ENCODE peak calls at places on chromosomes 1 and 21, in four cellular contexts. One of them, this sample, is unnamed.

GRCh38 chr1:214224605-214225354 is 56.2 kb upstream of the SMYD2 start:
- DNase-seq in COLO829: no peak
- DNase-seq in SK-N-DZ: no peak
- DNase-seq in GDM1: no peak
- DNase-seq in this sample: no peak

GRCh38 chr1:18581420-18581880 is 49.2 kb upstream of the PAX7 start:
- DNase-seq in COLO829: peak
- DNase-seq in GDM1: peak
- DNase-seq in SK-N-DZ: peak
- DNase-seq in this sample: peak

GRCh38 chr1:110872745-110873435 is at the start of gene CD53:
- DNase-seq in GDM1: peak
- DNase-seq in SK-N-DZ: no peak
- DNase-seq in COLO829: no peak
- DNase-seq in this sample: no peak

GRCh38 chr1:205528887-205529825 is 24.7 kb downstream of the CDK18 start:
- DNase-seq in GDM1: peak
- DNase-seq in COLO829: peak
- DNase-seq in SK-N-DZ: peak
- DNase-seq in this sample: peak

GRCh38 chr1:73401666-73402065 is 796.3 kb downstream of the LRRIQ3 start:
- DNase-seq in COLO829: no peak
- DNase-seq in SK-N-DZ: no peak
- DNase-seq in GDM1: no peak
- DNase-seq in this sample: peak

GRCh38 chr1:66436378-66437135 is 97.4 kb upstream of the SGIP1 start:
- DNase-seq in GDM1: peak
- DNase-seq in COLO829: peak
- DNase-seq in SK-N-DZ: no peak
- DNase-seq in this sample: peak

GRCh38 chr1:44261475-44261853 is 48.2 kb downstream of the DMAP1 start:
- DNase-seq in SK-N-DZ: no peak
- DNase-seq in GDM1: no peak
- DNase-seq in COLO829: no peak
- DNase-seq in this sample: no peak

GRCh38 chr21:29181799-29182470 is 51.5 kb downstream of the MAP3K7CL start:
- DNase-seq in SK-N-DZ: no peak
- DNase-seq in COLO829: peak
- DNase-seq in GDM1: no peak
- DNase-seq in this sample: peak

GRCh38 chr1:193437785-193438184 is 251.4 kb upstream of the B3GALT2 start:
- DNase-seq in GDM1: no peak
- DNase-seq in SK-N-DZ: no peak
- DNase-seq in COLO829: no peak
- DNase-seq in this sample: no peak

GRCh38 chr1:109773203-109773899 is 9.6 kb upstream of the EPS8L3 start:
- DNase-seq in SK-N-DZ: peak
- DNase-seq in GDM1: peak
- DNase-seq in COLO829: peak
- DNase-seq in this sample: peak

GRCh38 chr1:183942933-183943693 is 94.4 kb downstream of the COLGALT2 start:
- DNase-seq in COLO829: peak
- DNase-seq in GDM1: no peak
- DNase-seq in SK-N-DZ: peak
- DNase-seq in this sample: peak

GRCh38 chr1:24901791-24902470 is 28.1 kb downstream of the RUNX3 start:
- DNase-seq in COLO829: no peak
- DNase-seq in SK-N-DZ: no peak
- DNase-seq in GDM1: no peak
- DNase-seq in this sample: no peak

GRCh38 chr1:201176931-201177330 is 13.7 kb upstream of the IGFN1 start:
- DNase-seq in GDM1: no peak
- DNase-seq in SK-N-DZ: no peak
- DNase-seq in COLO829: no peak
- DNase-seq in this sample: no peak

GRCh38 chr1:205261946-205262668 is 34.4 kb downstream of the TMCC2 start:
- DNase-seq in GDM1: peak
- DNase-seq in SK-N-DZ: no peak
- DNase-seq in COLO829: no peak
- DNase-seq in this sample: no peak

GRCh38 chr1:160808289-160808688 is 12.3 kb downstream of the LY9 start:
- DNase-seq in COLO829: no peak
- DNase-seq in GDM1: no peak
- DNase-seq in SK-N-DZ: no peak
- DNase-seq in this sample: no peak

GRCh38 chr1:47424336-47424982 is 8.4 kb downstream of the FOXE3 start:
- DNase-seq in SK-N-DZ: peak
- DNase-seq in GDM1: peak
- DNase-seq in COLO829: peak
- DNase-seq in this sample: peak

GRCh38 chr1:241074507-241074906 is 282.5 kb downstream of the RGS7 start:
- DNase-seq in SK-N-DZ: no peak
- DNase-seq in GDM1: no peak
- DNase-seq in COLO829: no peak
- DNase-seq in this sample: no peak

GRCh38 chr1:145999321-146000024 is 3.1 kb upstream of the TXNIP start:
- DNase-seq in GDM1: no peak
- DNase-seq in COLO829: no peak
- DNase-seq in SK-N-DZ: no peak
- DNase-seq in this sample: no peak

This sample was measured in SK-MEL-5.